ENCODE peak calls at places on chromosomes 3 and 15, in eight cellular contexts. Y, N, O, D, J, Q, R and Z are unnamed samples.

GRCh38 chr3:18987862-18988447 is 160.4 kb upstream of the KCNH8 start:
- DNase-seq in J (no peak), N (no peak), Y (peak; percentile 78), R (no peak), Q (no peak), O (no peak), D (no peak), Z (no peak)

GRCh38 chr3:160885791-160886286 is 129.8 kb downstream of the PPM1L start:
- DNase-seq in Y (peak; percentile 45), D (no peak), Q (peak; percentile 1), R (peak; percentile 20), O (no peak), J (peak; percentile 61), N (no peak), Z (peak; percentile 92)

GRCh38 chr3:69695933-69696332 is 43.3 kb upstream of the MITF start:
- DNase-seq in O (no peak), N (no peak), Y (no peak), Q (no peak), R (no peak), J (no peak), D (no peak), Z (no peak)

GRCh38 chr3:31978553-31978952 is 2.5 kb downstream of the OSBPL10 start:
- DNase-seq in R (no peak), N (no peak), J (no peak), D (peak; percentile 67), Q (no peak), Y (peak; percentile 97), O (no peak), Z (no peak)

GRCh38 chr3:194279106-194279505 is 72.0 kb downstream of the CPN2 start:
- DNase-seq in N (no peak), Y (no peak), D (no peak), Q (no peak), J (no peak), R (no peak), O (no peak), Z (no peak)

GRCh38 chr3:66492672-66493071 is 8.2 kb downstream of the LRIG1 start:
- DNase-seq in D (no peak), Y (no peak), J (no peak), Q (no peak), N (no peak), R (peak; percentile 91), O (no peak), Z (no peak)

GRCh38 chr15:40937762-40938529 is 8.8 kb downstream of the DLL4 start:
- DNase-seq in Q (no peak), D (peak; percentile 47), N (no peak), Y (peak; percentile 79), J (peak; percentile 45), R (no peak), O (no peak), Z (no peak)

GRCh38 chr3:119315600-119316312 is 21.6 kb downstream of the ARHGAP31 start:
- DNase-seq in Q (no peak), D (no peak), J (no peak), R (no peak), Y (no peak), N (no peak), O (no peak), Z (no peak)

GRCh38 chr15:77251662-77252061 is 168.2 kb downstream of the PEAK1 start:
- DNase-seq in D (no peak), R (peak; percentile 2), O (no peak), Y (peak; percentile 10), Q (no peak), N (no peak), J (peak; percentile 74), Z (peak; percentile 34)

GRCh38 chr15:51341366-51342248 is at the start of gene GLDN:
- DNase-seq in Q (no peak), R (no peak), N (no peak), D (peak; percentile 11), Y (no peak), J (peak; percentile 74), O (peak; percentile 20), Z (peak; percentile 23)

GRCh38 chr3:57805674-57806073 is 49.6 kb downstream of the SLMAP start:
- DNase-seq in Y (peak; percentile 97), Q (no peak), O (peak; percentile 38), D (peak; percentile 96), R (peak; percentile 76), J (peak; percentile 69), N (peak; percentile 83), Z (peak; percentile 86)

DNA sequence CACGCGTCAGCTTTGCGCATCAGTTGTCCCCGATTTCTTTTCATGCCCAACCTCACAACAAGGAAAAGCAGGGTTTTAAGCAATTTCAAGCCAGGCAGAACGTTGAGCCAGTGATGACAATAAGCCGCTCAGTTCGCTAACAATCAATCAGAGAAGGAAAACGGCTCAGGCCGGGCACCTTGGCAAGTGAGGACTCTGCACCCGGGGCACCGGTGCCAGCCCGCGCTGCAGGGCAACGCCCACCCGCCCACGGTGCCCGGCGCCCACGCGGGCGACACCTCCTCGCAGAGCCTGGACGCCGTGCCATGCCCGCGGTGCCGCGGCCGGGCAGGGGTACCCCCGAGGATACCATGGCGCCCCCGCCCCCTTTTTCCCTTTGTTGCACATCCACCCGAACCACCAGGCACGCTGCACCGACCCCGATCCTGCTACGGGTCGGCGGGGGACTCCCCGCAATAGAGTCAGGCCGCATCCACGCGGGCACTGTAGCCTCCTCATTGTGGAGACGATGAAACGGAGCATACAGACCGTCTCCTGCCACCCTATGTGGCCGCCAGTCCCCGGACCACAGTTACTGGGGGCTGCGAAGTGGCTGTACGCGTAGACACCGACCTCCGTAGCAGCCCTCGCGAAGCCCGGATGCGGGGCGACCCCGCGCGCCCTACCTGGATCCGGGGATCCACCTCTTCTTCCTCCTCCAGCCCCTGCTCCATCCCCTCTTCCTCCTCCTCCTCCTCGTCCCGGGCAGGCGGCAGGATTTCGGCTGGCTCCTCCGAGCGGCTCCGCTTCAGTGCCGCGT is 581 bp downstream of the SH3BP5 start:
- DNase-seq in R (peak; percentile 52), Y (peak; percentile 24), N (no peak), J (peak; percentile 67), O (no peak), D (peak; percentile 27), Q (no peak), Z (peak; percentile 34)
- TF ChIP-seq EZH2 in R (no peak), Y (no peak), N (no peak), J (no peak), O (no peak), D (no peak), Q (peak; percentile 83), Z (no peak)

GRCh38 chr15:74958320-74958907 is 1.8 kb upstream of the RPP25 start:
- DNase-seq in D (no peak), Q (peak; percentile 68), O (peak; percentile 35), N (no peak), Y (peak; percentile 31), R (no peak), J (peak; percentile 84), Z (no peak)
- H3K4me3 ChIP-seq in D (no peak overlapping the region), Q (peak overlapping the region; percentile 56), O (no peak overlapping the region), N (no peak overlapping the region), Y (peak overlapping the region; percentile 78), R (peak overlapping the region; percentile 14), J (peak overlapping the region; percentile 80), Z (peak overlapping the region; percentile 16)

GRCh38 chr3:38177175-38177574 is 11.8 kb downstream of the OXSR1 start:
- DNase-seq in D (no peak), R (no peak), Y (no peak), O (no peak), Q (no peak), N (no peak), J (no peak), Z (no peak)
- H4K20me1 ChIP-seq in D (no peaks in the 10 kb centered on the region), R (peaks cover 6% of the 10 kb centered on the region), Y (peaks cover 85% of the 10 kb centered on the region), O (peaks cover 52% of the 10 kb centered on the region), Q (peaks cover 20% of the 10 kb centered on the region), N (peaks cover 10% of the 10 kb centered on the region), J (peaks cover 52% of the 10 kb centered on the region), Z (peaks cover 2% of the 10 kb centered on the region)

GRCh38 chr15:74130849-74131617 is 647 bp downstream of the ISLR2 start:
- DNase-seq in R (no peak), J (peak; percentile 29), Q (no peak), O (no peak), N (no peak), Y (no peak), D (no peak), Z (no peak)
- TF ChIP-seq EZH2 in R (no peak), J (peak; percentile 97), Q (no peak), O (no peak), N (peak; percentile 7), Y (no peak), D (no peak), Z (no peak)

GRCh38 chr3:123330441-123330991 is 118.4 kb downstream of the ADCY5 start:
- DNase-seq in Q (no peak), O (no peak), R (no peak), J (no peak), N (no peak), Y (no peak), D (no peak), Z (no peak)
- H3K4me3 ChIP-seq in Q (no peak overlapping the region), O (no peak overlapping the region), R (no peak overlapping the region), J (no peak overlapping the region), N (no peak overlapping the region), Y (no peak overlapping the region), D (no peak overlapping the region), Z (no peak overlapping the region)

GRCh38 chr3:125039897-125040175 is 16.0 kb downstream of the HEG1 start:
- DNase-seq in D (no peak), Q (no peak), R (peak; percentile 42), Y (no peak), O (no peak), N (no peak), J (no peak), Z (no peak)

GRCh38 chr3:125035217-125035616 is 20.6 kb downstream of the HEG1 start:
- DNase-seq in D (no peak), R (no peak), Q (no peak), J (no peak), Y (no peak), N (no peak), O (no peak), Z (no peak)

GRCh38 chr3:125042725-125043406 is 12.9 kb downstream of the HEG1 start:
- DNase-seq in D (no peak), R (peak; percentile 64), J (no peak), O (no peak), N (no peak), Q (no peak), Y (no peak), Z (peak; percentile 76)

GRCh38 chr3:125037498-125038150 is 18.2 kb downstream of the HEG1 start:
- DNase-seq in D (peak; percentile 56), Y (no peak), R (no peak), J (no peak), Q (no peak), N (no peak), O (no peak), Z (no peak)

DNA sequence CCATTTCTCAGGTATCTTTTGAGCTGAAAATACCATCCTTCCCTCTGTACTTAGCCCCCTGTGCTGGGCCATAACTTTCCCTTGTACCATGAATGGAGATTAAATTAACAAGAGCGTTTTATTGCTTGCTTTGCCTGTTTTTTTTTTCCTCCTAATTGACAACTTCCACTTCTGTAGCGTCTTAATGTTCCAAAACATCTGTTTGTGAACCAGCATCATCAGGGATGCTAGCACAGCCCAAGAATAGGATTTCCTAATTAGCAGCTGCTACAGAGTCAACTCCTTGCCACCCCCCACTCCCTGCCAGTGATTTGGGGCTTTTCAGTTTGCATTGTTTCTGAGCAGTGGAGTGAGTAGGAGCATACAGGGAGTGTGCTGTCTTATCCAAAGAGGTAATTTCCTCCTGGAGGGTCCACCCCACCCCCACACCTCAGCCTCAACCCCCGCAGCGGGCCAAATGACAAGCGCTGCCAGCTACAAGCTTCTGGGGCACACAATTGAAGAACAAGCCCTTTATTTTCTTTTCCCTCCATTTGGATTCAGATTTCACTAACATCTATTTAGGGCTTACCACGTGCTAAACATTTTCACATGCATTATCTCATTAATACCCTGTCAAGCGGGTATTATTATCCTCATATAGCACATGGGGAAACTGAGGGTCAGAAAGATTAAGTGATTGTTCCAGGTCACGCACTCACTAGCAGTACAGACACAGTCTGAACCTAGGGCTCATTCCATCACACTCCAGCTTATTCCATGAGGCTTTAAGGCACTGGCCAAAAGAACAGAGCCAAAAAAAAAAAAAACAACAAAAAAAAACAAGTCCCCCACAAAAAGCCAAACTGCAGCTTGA is 16.5 kb downstream of the HEG1 start:
- DNase-seq in D (no peak), R (no peak), J (no peak), Y (no peak), O (no peak), Q (no peak), N (no peak), Z (no peak)
- H4K20me1 ChIP-seq in D (no peaks in the 10 kb centered on the region), R (peaks cover 3% of the 10 kb centered on the region), J (no peaks in the 10 kb centered on the region), Y (no peaks in the 10 kb centered on the region), O (no peaks in the 10 kb centered on the region), Q (peaks cover 2% of the 10 kb centered on the region), N (no peaks in the 10 kb centered on the region), Z (no peaks in the 10 kb centered on the region)